ENCODE peak calls at places on chromosomes 16 and 17, in eight cellular contexts. One of them, this sample, is unnamed.

GRCh38 chr16:86578499-86579267 is at the start of gene FOXL1:
- DNase-seq in mucosa of descending colon: no peak
- DNase-seq in stimulated activated CD8-positive, alpha-beta memory T cell treated with anti-CD3 and anti-CD28 coated beads, Interleukin-7, amount 100 ng/mL, for 1 hour: no peak
- DNase-seq in AG04450: peak; percentile 56
- DNase-seq in activated CD4-positive, alpha-beta T cell treated with anti-CD3 and anti-CD28 coated beads for 1 hour: no peak
- DNase-seq in GM10248: no peak
- DNase-seq in GM23338: peak; percentile 55
- DNase-seq in dorsolateral prefrontal cortex: no peak
- DNase-seq in this sample: no peak

GRCh38 chr16:48099455-48099854 is 56.3 kb downstream of the ABCC12 start:
- DNase-seq in activated CD4-positive, alpha-beta T cell treated with anti-CD3 and anti-CD28 coated beads for 1 hour: no peak
- DNase-seq in AG04450: no peak
- DNase-seq in stimulated activated CD8-positive, alpha-beta memory T cell treated with anti-CD3 and anti-CD28 coated beads, Interleukin-7, amount 100 ng/mL, for 1 hour: no peak
- DNase-seq in mucosa of descending colon: no peak
- DNase-seq in GM10248: no peak
- DNase-seq in dorsolateral prefrontal cortex: no peak
- DNase-seq in GM23338: peak; percentile 61
- DNase-seq in this sample: no peak

GRCh38 chr17:15442316-15443185 is 24.9 kb downstream of the CDRT4 start:
- DNase-seq in dorsolateral prefrontal cortex: peak; percentile 62
- DNase-seq in GM10248: no peak
- DNase-seq in GM23338: no peak
- DNase-seq in AG04450: no peak
- DNase-seq in stimulated activated CD8-positive, alpha-beta memory T cell treated with anti-CD3 and anti-CD28 coated beads, Interleukin-7, amount 100 ng/mL, for 1 hour: no peak
- DNase-seq in activated CD4-positive, alpha-beta T cell treated with anti-CD3 and anti-CD28 coated beads for 1 hour: no peak
- DNase-seq in mucosa of descending colon: no peak
- DNase-seq in this sample: no peak

GRCh38 chr17:62735027-62735651 is 73.0 kb downstream of the MARCHF10 start:
- DNase-seq in activated CD4-positive, alpha-beta T cell treated with anti-CD3 and anti-CD28 coated beads for 1 hour: no peak
- DNase-seq in GM23338: no peak
- DNase-seq in AG04450: no peak
- DNase-seq in mucosa of descending colon: no peak
- DNase-seq in GM10248: no peak
- DNase-seq in stimulated activated CD8-positive, alpha-beta memory T cell treated with anti-CD3 and anti-CD28 coated beads, Interleukin-7, amount 100 ng/mL, for 1 hour: no peak
- DNase-seq in dorsolateral prefrontal cortex: no peak
- DNase-seq in this sample: no peak

GRCh38 chr17:7982666-7983065 is 19.7 kb upstream of the GUCY2D start:
- DNase-seq in dorsolateral prefrontal cortex: no peak
- DNase-seq in activated CD4-positive, alpha-beta T cell treated with anti-CD3 and anti-CD28 coated beads for 1 hour: no peak
- DNase-seq in GM23338: peak; percentile 16
- DNase-seq in stimulated activated CD8-positive, alpha-beta memory T cell treated with anti-CD3 and anti-CD28 coated beads, Interleukin-7, amount 100 ng/mL, for 1 hour: no peak
- DNase-seq in GM10248: no peak
- DNase-seq in AG04450: no peak
- DNase-seq in mucosa of descending colon: no peak
- DNase-seq in this sample: no peak

GRCh38 chr16:87060026-87060986 is 256.9 kb downstream of the C16orf95 start:
- DNase-seq in mucosa of descending colon: no peak
- DNase-seq in AG04450: peak; percentile 32
- DNase-seq in stimulated activated CD8-positive, alpha-beta memory T cell treated with anti-CD3 and anti-CD28 coated beads, Interleukin-7, amount 100 ng/mL, for 1 hour: no peak
- DNase-seq in activated CD4-positive, alpha-beta T cell treated with anti-CD3 and anti-CD28 coated beads for 1 hour: no peak
- DNase-seq in GM10248: no peak
- DNase-seq in dorsolateral prefrontal cortex: no peak
- DNase-seq in GM23338: peak; percentile 50
- DNase-seq in this sample: peak; percentile 20

GRCh38 chr17:17913695-17914332 is 58.4 kb downstream of the TOM1L2 start:
- DNase-seq in activated CD4-positive, alpha-beta T cell treated with anti-CD3 and anti-CD28 coated beads for 1 hour: no peak
- DNase-seq in GM23338: no peak
- DNase-seq in AG04450: peak; percentile 73
- DNase-seq in dorsolateral prefrontal cortex: no peak
- DNase-seq in stimulated activated CD8-positive, alpha-beta memory T cell treated with anti-CD3 and anti-CD28 coated beads, Interleukin-7, amount 100 ng/mL, for 1 hour: no peak
- DNase-seq in mucosa of descending colon: peak; percentile 86
- DNase-seq in GM10248: peak; percentile 58
- DNase-seq in this sample: peak; percentile 82

GRCh38 chr16:74275031-74275636 is 21.5 kb upstream of the PSMD7 start:
- DNase-seq in GM23338: peak; percentile 19
- DNase-seq in AG04450: no peak
- DNase-seq in mucosa of descending colon: no peak
- DNase-seq in GM10248: no peak
- DNase-seq in dorsolateral prefrontal cortex: no peak
- DNase-seq in activated CD4-positive, alpha-beta T cell treated with anti-CD3 and anti-CD28 coated beads for 1 hour: no peak
- DNase-seq in stimulated activated CD8-positive, alpha-beta memory T cell treated with anti-CD3 and anti-CD28 coated beads, Interleukin-7, amount 100 ng/mL, for 1 hour: no peak
- DNase-seq in this sample: peak; percentile 9

GRCh38 chr17:19905514-19905913 is 37.8 kb upstream of the ULK2 start:
- DNase-seq in GM10248: no peak
- DNase-seq in GM23338: no peak
- DNase-seq in activated CD4-positive, alpha-beta T cell treated with anti-CD3 and anti-CD28 coated beads for 1 hour: no peak
- DNase-seq in dorsolateral prefrontal cortex: no peak
- DNase-seq in AG04450: no peak
- DNase-seq in stimulated activated CD8-positive, alpha-beta memory T cell treated with anti-CD3 and anti-CD28 coated beads, Interleukin-7, amount 100 ng/mL, for 1 hour: no peak
- DNase-seq in mucosa of descending colon: no peak
- DNase-seq in this sample: no peak

This sample was measured in MM.1S.